ENCODE peak calls at places on chromosomes 16 and 17, in six cellular contexts. F, S, M, U, T and P are unnamed samples.

GRCh38 chr17:33291248-33292183 is 1.6 kb downstream of the ASIC2 start:
- DNase-seq in F (no peak), S (peak; percentile 4), M (no peak), U (no peak), T (no peak), P (no peak)

GRCh38 chr17:15926039-15926740 is 18.7 kb upstream of the ADORA2B start:
- DNase-seq in F (no peak), S (no peak), M (no peak), U (no peak), T (no peak), P (peak; percentile 94)

GRCh38 chr16:87897563-87898505 is 28.5 kb upstream of the SLC7A5 start:
- DNase-seq in F (no peak), S (no peak), M (no peak), U (no peak), T (no peak), P (no peak)

GRCh38 chr17:9987779-9988585 is 82.9 kb upstream of the RCVRN start:
- DNase-seq in F (peak; percentile 31), S (no peak), M (no peak), U (peak; percentile 16), T (peak; percentile 25), P (no peak)

GRCh38 chr16:10949424-10949970 is 5.1 kb downstream of the CLEC16A start:
- DNase-seq in F (no peak), S (no peak), M (no peak), U (no peak), T (no peak), P (no peak)

GRCh38 chr17:29179232-29180036 is 764 bp downstream of the MYO18A start:
- DNase-seq in F (peak; percentile 48), S (no peak), M (no peak), U (peak; percentile 84), T (no peak), P (no peak)

GRCh38 chr17:45722161-45722560 is 62.0 kb upstream of the CRHR1 start:
- DNase-seq in F (no peak), S (peak; percentile 37), M (no peak), U (peak; percentile 58), T (no peak), P (no peak)

GRCh38 chr17:13671771-13672170 is 70.0 kb upstream of the HS3ST3A1 start:
- DNase-seq in F (no peak), S (no peak), M (no peak), U (no peak), T (peak; percentile 82), P (no peak)

GRCh38 chr16:13448346-13448745 is 471.6 kb upstream of the ERCC4 start:
- DNase-seq in F (no peak), S (no peak), M (no peak), U (no peak), T (no peak), P (no peak)

GRCh38 chr17:32564325-32564724 is 77.5 kb downstream of the CDK5R1 start:
- DNase-seq in F (no peak), S (no peak), M (no peak), U (no peak), T (no peak), P (no peak)

GRCh38 chr16:75062944-75063444 is 53.6 kb downstream of the LDHD start:
- DNase-seq in F (no peak), S (no peak), M (no peak), U (no peak), T (no peak), P (no peak)

GRCh38 chr17:48791128-48792032 is 25.6 kb downstream of the TTLL6 start:
- DNase-seq in F (peak; percentile 56), S (peak; percentile 76), M (peak; percentile 55), U (peak; percentile 96), T (peak; percentile 72), P (peak; percentile 86)

GRCh38 chr16:59305850-59306249 is 571.7 kb upstream of the GOT2 start:
- DNase-seq in F (no peak), S (no peak), M (no peak), U (no peak), T (no peak), P (no peak)

GRCh38 chr17:79085154-79085920 is 10.7 kb downstream of the ENGASE start:
- DNase-seq in F (no peak), S (no peak), M (no peak), U (no peak), T (no peak), P (no peak)

GRCh38 chr16:79607587-79607986 is 7.0 kb upstream of the MAF start:
- DNase-seq in F (no peak), S (no peak), M (no peak), U (no peak), T (peak; percentile 53), P (no peak)